ENCODE peak calls at places on chromosomes 6 and 20, in four cellular contexts. M is heart left ventricle; P is CD8-positive, alpha-beta T cell; K is K562. L is an unnamed sample.
A peak's percentile ranks its signal among the peaks of the same experiment; 100 is the strongest.

GRCh38 chr6:90019216-90019615 is 124.9 kb downstream of the GJA10 start:
- DNase-seq in M (no peak), P (no peak), K (no peak), L (no peak)

GRCh38 chr6:16836186-16836981 is 75.1 kb upstream of the ATXN1 start:
- DNase-seq in M (no peak), P (no peak), K (no peak), L (no peak)

GRCh38 chr6:16688984-16689636 is 72.2 kb downstream of the ATXN1 start:
- DNase-seq in M (no peak), P (no peak), K (no peak), L (no peak)

GRCh38 chr6:93293399-93294271 is 125.7 kb downstream of the EPHA7 start:
- DNase-seq in M (no peak), P (no peak), K (no peak), L (no peak)

GRCh38 chr20:59400666-59401065 is 100.3 kb downstream of the EDN3 start:
- DNase-seq in M (no peak), P (no peak), K (no peak), L (no peak)

GRCh38 chr20:4445331-4445730 is 276.4 kb upstream of the PRND start:
- DNase-seq in M (no peak), P (no peak), K (no peak), L (no peak)

GRCh38 chr20:913306-913849 is 2.8 kb downstream of the ANGPT4 start:
- DNase-seq in M (no peak), P (no peak), K (no peak), L (no peak)

GRCh38 chr6:142760152-142760551 is 184.8 kb downstream of the HIVEP2 start:
- DNase-seq in M (no peak), P (no peak), K (no peak), L (no peak)

GRCh38 chr6:170137911-170138910 is 152.7 kb downstream of the DLL1 start:
- DNase-seq in M (peak; percentile 9), P (no peak), K (no peak), L (no peak)

GRCh38 chr6:132067286-132067685 is 116.1 kb upstream of the CCN2 start:
- DNase-seq in M (no peak), P (no peak), K (no peak), L (no peak)

GRCh38 chr20:25076201-25076600 is 5.7 kb downstream of the VSX1 start:
- DNase-seq in M (no peak), P (no peak), K (no peak), L (no peak)

GRCh38 chr20:3103369-3104032 is 19.0 kb upstream of the AVP start:
- DNase-seq in M (no peak), P (no peak), K (no peak), L (no peak)

GRCh38 chr6:100230115-100230975 is 234.4 kb downstream of the SIM1 start:
- DNase-seq in M (no peak), P (no peak), K (no peak), L (no peak)

GRCh38 chr20:14951707-14952106 is 614.3 kb upstream of the FLRT3 start:
- DNase-seq in M (no peak), P (no peak), K (no peak), L (peak; percentile 21)

GRCh38 chr20:24497851-24498250 is 28.4 kb downstream of the SYNDIG1 start:
- DNase-seq in M (no peak), P (no peak), K (no peak), L (peak; percentile 89)

GRCh38 chr6:13524801-13525508 is 37.6 kb upstream of the GFOD1 start:
- DNase-seq in M (no peak), P (no peak), K (no peak), L (no peak)

GRCh38 chr20:3646651-3647050 is 16.5 kb downstream of the GFRA4 start:
- DNase-seq in M (no peak), P (no peak), K (no peak), L (no peak)

GRCh38 chr6:93453956-93454355 is 34.6 kb upstream of the EPHA7 start:
- DNase-seq in M (no peak), P (no peak), K (no peak), L (no peak)

GRCh38 chr20:55882286-55882685 is 123.0 kb downstream of the CBLN4 start:
- DNase-seq in M (no peak), P (no peak), K (no peak), L (no peak)

GRCh38 chr6:35044145-35044745 is 96.9 kb downstream of the TCP11 start:
- DNase-seq in M (peak; percentile 55), P (no peak), K (no peak), L (no peak)

GRCh38 chr20:25622450-25623224 is 1.2 kb downstream of the NANP start:
- DNase-seq in M (no peak), P (no peak), K (no peak), L (no peak)

GRCh38 chr6:1436334-1437306 is 47.2 kb downstream of the FOXF2 start:
- DNase-seq in M (no peak), P (no peak), K (peak; percentile 79), L (peak; percentile 76)

GRCh38 chr20:46573788-46574581 is 23.5 kb upstream of the OCSTAMP start:
- DNase-seq in M (no peak), P (no peak), K (no peak), L (no peak)

GRCh38 chr6:3390698-3391097 is 66.2 kb downstream of the SLC22A23 start:
- DNase-seq in M (peak; percentile 44), P (no peak), K (peak; percentile 79), L (no peak)

GRCh38 chr6:76221525-76221924 is 149.1 kb upstream of the IMPG1 start:
- DNase-seq in M (no peak), P (no peak), K (no peak), L (no peak)

GRCh38 chr6:54058236-54058635 is 53.0 kb upstream of the MLIP start:
- DNase-seq in M (peak; percentile 33), P (no peak), K (no peak), L (peak; percentile 28)

GRCh38 chr6:136079701-136080565 is 170.2 kb downstream of the MTFR2 start:
- DNase-seq in M (peak; percentile 34), P (no peak), K (no peak), L (peak; percentile 64)

GRCh38 chr6:19852090-19852457 is 14.9 kb downstream of the ID4 start:
- DNase-seq in M (no peak), P (no peak), K (no peak), L (no peak)

GRCh38 chr6:158628542-158628941 is 16.0 kb downstream of the DYNLT1 start:
- DNase-seq in M (no peak), P (no peak), K (no peak), L (no peak)

GRCh38 chr6:122389704-122390103 is 9.7 kb upstream of the HSF2 start:
- DNase-seq in M (no peak), P (no peak), K (no peak), L (peak; percentile 24)

GRCh38 chr20:1965520-1966278 is 28.2 kb downstream of the PDYN start:
- DNase-seq in M (peak; percentile 69), P (peak; percentile 46), K (peak; percentile 80), L (peak; percentile 76)

GRCh38 chr6:1949533-1949932 is 295.9 kb downstream of the GMDS start:
- DNase-seq in M (no peak), P (no peak), K (no peak), L (peak; percentile 66)

GRCh38 chr6:156622185-156622584 is 155.0 kb upstream of the ARID1B start:
- DNase-seq in M (no peak), P (no peak), K (no peak), L (no peak)

GRCh38 chr6:163841733-163842132 is 427.2 kb downstream of the QKI start:
- DNase-seq in M (no peak), P (no peak), K (no peak), L (no peak)

GRCh38 chr20:37904008-37904675 is 1.2 kb downstream of the VSTM2L start:
- DNase-seq in M (no peak), P (no peak), K (no peak), L (no peak)

GRCh38 chr20:23225407-23226060 is 125.1 kb upstream of the NXT1 start:
- DNase-seq in M (no peak), P (no peak), K (no peak), L (peak; percentile 97)

GRCh38 chr20:50169329-50169823 is 15.9 kb upstream of the PEDS1 start:
- DNase-seq in M (peak; percentile 75), P (peak; percentile 73), K (peak; percentile 59), L (peak; percentile 83)
- TF ChIP-seq CTCF in M (peak; percentile 96), P (peak; percentile 97), K (peak; percentile 84), L (peak; percentile 98)

GRCh38 chr20:36848677-36849076 is 27.3 kb upstream of the TLDC2 start:
- DNase-seq in M (no peak), P (no peak), K (no peak), L (no peak)

GRCh38 chr20:36847710-36848040 is 28.3 kb upstream of the TLDC2 start:
- DNase-seq in M (no peak), P (no peak), K (no peak), L (no peak)

GRCh38 chr20:36849333-36850065 is 26.4 kb upstream of the TLDC2 start:
- DNase-seq in M (no peak), P (no peak), K (no peak), L (no peak)

GRCh38 chr20:36847009-36847709 is 28.8 kb upstream of the TLDC2 start:
- DNase-seq in M (peak; percentile 80), P (no peak), K (no peak), L (peak; percentile 95)

DNA sequence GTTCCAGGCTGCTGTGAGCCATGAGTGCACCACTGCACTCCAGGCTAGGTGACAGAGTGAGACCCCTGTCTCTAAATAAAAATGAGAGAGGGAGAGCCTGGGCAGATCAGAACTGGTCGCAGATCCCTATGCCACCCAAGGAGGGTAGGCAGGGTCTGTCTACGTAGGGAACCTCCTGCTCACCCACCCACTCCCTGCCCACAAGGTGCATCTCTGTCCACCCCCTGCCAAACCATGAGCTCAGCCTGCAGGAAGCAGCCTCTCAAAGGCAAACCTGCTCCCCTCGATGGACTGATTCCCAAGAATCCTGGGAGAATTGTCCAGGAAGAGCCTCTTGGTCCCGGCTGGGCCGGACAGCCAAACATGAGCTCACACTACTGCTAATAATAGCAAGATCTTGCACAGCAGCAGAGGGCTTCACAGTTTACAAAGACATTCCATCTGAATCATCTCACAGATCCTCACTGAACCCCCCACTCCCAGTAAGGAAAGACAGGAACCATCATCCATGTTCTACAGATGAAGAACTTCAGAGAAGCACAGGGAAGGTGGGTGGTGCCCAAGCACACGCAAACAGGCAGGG is 27.8 kb upstream of the TLDC2 start:
- DNase-seq in M (peak; percentile 73), P (no peak), K (no peak), L (peak; percentile 17)
- H3K27ac ChIP-seq in M (peak overlapping the region; percentile 81), P (no peak overlapping the region), K (no peak overlapping the region), L (peak overlapping the region; percentile 37)

GRCh38 chr6:41652876-41653641 is 14.8 kb downstream of the MDFI start:
- DNase-seq in M (no peak), P (no peak), K (no peak), L (no peak)
- TF ChIP-seq CTCF in M (no peak), P (no peak), K (no peak), L (no peak)

GRCh38 chr20:62436692-62437091 is 9.4 kb upstream of the RBBP8NL start:
- DNase-seq in M (no peak), P (no peak), K (no peak), L (no peak)

GRCh38 chr20:62437430-62437829 is 10.1 kb upstream of the RBBP8NL start:
- DNase-seq in M (no peak), P (no peak), K (no peak), L (no peak)

GRCh38 chr20:62430871-62431447 is 3.6 kb upstream of the RBBP8NL start:
- DNase-seq in M (no peak), P (no peak), K (no peak), L (no peak)

GRCh38 chr20:62433655-62434054 is 6.3 kb upstream of the RBBP8NL start:
- DNase-seq in M (no peak), P (no peak), K (no peak), L (no peak)

GRCh38 chr20:62434098-62434497 is 6.8 kb upstream of the RBBP8NL start:
- DNase-seq in M (no peak), P (no peak), K (no peak), L (peak; percentile 50)
- H3K27ac ChIP-seq in M (no peak overlapping the region), P (no peak overlapping the region), K (no peak overlapping the region), L (no peak overlapping the region)